ENCODE peak calls at places on chromosomes 1 and 21, in six cellular contexts. L is H1, F is GM12878, D is K562, G is HepG2, P is SK-N-SH. C is an unnamed sample.

GRCh38 chr1:232226197-232226681 is 403.7 kb downstream of the SIPA1L2 start:
- DNase-seq in L (peak), F (no peak), D (no peak), G (no peak), P (no peak), C (no peak)

GRCh38 chr1:205667909-205668643 is 12.2 kb downstream of the SLC45A3 start:
- DNase-seq in L (no peak), F (no peak), D (no peak), G (no peak), P (no peak), C (no peak)

GRCh38 chr1:54968581-54968980 is 11.8 kb upstream of the TMEM61 start:
- DNase-seq in L (no peak), F (no peak), D (no peak), G (no peak), P (no peak), C (no peak)

GRCh38 chr1:193533883-193534282 is 347.5 kb upstream of the B3GALT2 start:
- DNase-seq in L (no peak), F (no peak), D (no peak), G (no peak), P (no peak), C (no peak)

GRCh38 chr1:219387211-219387610 is 213.5 kb downstream of the LYPLAL1 start:
- DNase-seq in L (no peak), F (no peak), D (no peak), G (no peak), P (no peak), C (no peak)

GRCh38 chr1:21344750-21345443 is 54.6 kb upstream of the ECE1 start:
- DNase-seq in L (peak), F (no peak), D (peak), G (no peak), P (peak), C (no peak)

GRCh38 chr21:42524341-42525227 is 10.9 kb downstream of the SLC37A1 start:
- DNase-seq in L (peak), F (peak), D (no peak), G (peak), P (no peak), C (no peak)

GRCh38 chr1:165598676-165599059 is 32.4 kb upstream of the MGST3 start:
- DNase-seq in L (no peak), F (no peak), D (no peak), G (no peak), P (no peak), C (no peak)

GRCh38 chr1:108896160-108897150 is 19.7 kb downstream of the GPSM2 start:
- DNase-seq in L (no peak), F (no peak), D (no peak), G (no peak), P (no peak), C (no peak)

GRCh38 chr1:196317535-196318522 is 290.4 kb downstream of the KCNT2 start:
- DNase-seq in L (no peak), F (no peak), D (peak), G (peak), P (no peak), C (no peak)

GRCh38 chr1:10969267-10969970 is 43.0 kb upstream of the TARDBP start:
- DNase-seq in L (no peak), F (no peak), D (no peak), G (no peak), P (no peak), C (no peak)

GRCh38 chr1:6205849-6206845 is at the start of gene RNF207:
- DNase-seq in L (peak), F (no peak), D (peak), G (peak), P (no peak), C (no peak)

GRCh38 chr1:174976436-174977107 is 23.2 kb upstream of the CACYBP start:
- DNase-seq in L (no peak), F (no peak), D (no peak), G (no peak), P (no peak), C (no peak)

GRCh38 chr1:42844592-42845140 is 1.7 kb upstream of the ZNF691 start:
- DNase-seq in L (no peak), F (no peak), D (no peak), G (no peak), P (no peak), C (no peak)

GRCh38 chr1:65279092-65279448 is 30.3 kb upstream of the DNAJC6 start:
- DNase-seq in L (no peak), F (no peak), D (no peak), G (no peak), P (peak), C (no peak)

GRCh38 chr1:244710474-244711062 is 57.6 kb downstream of the DESI2 start:
- DNase-seq in L (no peak), F (no peak), D (no peak), G (no peak), P (no peak), C (no peak)

DNA sequence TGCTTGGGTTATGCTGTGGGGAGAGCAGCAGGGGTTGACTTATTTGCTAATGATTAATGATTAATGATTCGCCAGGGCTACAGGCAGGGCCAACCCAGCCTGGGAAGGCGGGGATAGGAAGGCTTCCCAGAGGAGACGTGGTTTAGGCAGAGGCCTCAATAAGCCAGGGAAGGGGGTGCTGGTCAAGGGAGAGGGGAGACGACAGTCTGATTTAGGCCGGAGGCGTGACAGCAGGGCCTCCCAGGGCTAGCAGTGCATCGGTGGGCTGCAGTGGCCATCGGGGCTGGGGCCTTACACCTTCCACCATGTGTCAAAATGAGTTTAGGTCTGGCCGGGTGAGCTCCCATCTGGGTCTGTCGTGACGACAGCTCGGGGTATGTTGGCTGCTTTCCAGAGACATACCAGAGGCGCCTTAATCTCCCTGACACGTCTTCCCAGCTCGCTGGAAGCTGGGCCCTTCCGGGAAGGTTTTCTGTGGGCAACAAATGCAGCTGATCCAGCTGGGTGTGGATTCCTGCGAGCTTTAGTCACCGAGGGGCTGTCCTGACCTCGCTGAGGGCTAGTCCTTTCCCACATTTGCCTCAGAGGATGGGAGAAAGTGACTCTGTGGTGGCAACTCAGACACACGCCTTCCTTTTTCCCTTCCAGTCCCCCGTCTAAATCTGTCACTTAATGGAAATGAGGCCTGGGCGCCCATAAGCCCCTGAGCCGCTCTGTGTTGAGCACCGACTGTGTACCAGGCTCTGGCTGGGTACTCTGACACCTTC is 3.7 kb upstream of the SLC1A7 start:
- DNase-seq in L (no peak), F (no peak), D (peak), G (peak), P (peak), C (no peak)
- H3K4me3 ChIP-seq in L (no peak), F (no peak), D (no peak), G (peak), P (no peak), C (no peak)

GRCh38 chr1:204074274-204075115 is 1.6 kb downstream of the SOX13 start:
- DNase-seq in L (peak), F (no peak), D (no peak), G (peak), P (peak), C (no peak)
- TF ChIP-seq GABPA in L (no peak), F (no peak), D (no peak), G (peak), P (no peak), C (no peak)

DNA sequence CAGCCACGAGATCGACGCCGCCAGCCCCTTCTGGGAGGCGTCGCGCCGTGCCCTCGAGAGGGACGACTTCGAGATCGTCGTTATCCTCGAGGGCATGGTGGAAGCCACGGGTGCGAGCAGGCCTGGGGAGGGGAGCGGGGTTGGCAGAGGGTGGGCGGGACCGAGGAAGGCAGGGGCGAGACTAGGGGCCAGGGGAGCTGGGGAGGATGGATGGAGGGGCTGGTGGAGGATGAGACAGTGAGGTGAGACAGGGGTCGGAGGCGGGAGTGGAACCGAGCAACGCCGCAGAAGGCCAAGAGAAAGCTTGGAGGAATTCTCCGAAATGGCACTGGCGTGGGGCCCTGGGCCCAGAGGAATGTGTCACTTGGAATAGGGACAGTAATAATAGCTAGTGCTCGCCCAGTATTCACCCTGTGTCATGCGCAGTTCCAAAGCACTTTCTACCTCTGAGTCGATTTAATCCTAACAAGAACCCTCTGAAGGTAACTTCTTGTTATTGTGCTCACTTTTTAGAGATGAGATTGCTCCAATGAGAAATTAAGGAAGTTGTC is 3.5 kb downstream of the KCNJ9 start:
- DNase-seq in L (no peak), F (no peak), D (no peak), G (no peak), P (no peak), C (no peak)
- H3K4me3 ChIP-seq in L (no peak), F (no peak), D (no peak), G (no peak), P (no peak), C (no peak)

GRCh38 chr1:214621178-214621577 is 18.2 kb downstream of the CENPF start:
- DNase-seq in L (no peak), F (no peak), D (no peak), G (no peak), P (no peak), C (no peak)

GRCh38 chr1:214615111-214615510 is 12.1 kb downstream of the CENPF start:
- DNase-seq in L (no peak), F (no peak), D (no peak), G (no peak), P (no peak), C (no peak)

GRCh38 chr1:214617843-214618242 is 14.8 kb downstream of the CENPF start:
- DNase-seq in L (no peak), F (no peak), D (no peak), G (no peak), P (no peak), C (no peak)

GRCh38 chr1:214617246-214617645 is 14.3 kb downstream of the CENPF start:
- DNase-seq in L (no peak), F (no peak), D (no peak), G (no peak), P (no peak), C (no peak)

DNA sequence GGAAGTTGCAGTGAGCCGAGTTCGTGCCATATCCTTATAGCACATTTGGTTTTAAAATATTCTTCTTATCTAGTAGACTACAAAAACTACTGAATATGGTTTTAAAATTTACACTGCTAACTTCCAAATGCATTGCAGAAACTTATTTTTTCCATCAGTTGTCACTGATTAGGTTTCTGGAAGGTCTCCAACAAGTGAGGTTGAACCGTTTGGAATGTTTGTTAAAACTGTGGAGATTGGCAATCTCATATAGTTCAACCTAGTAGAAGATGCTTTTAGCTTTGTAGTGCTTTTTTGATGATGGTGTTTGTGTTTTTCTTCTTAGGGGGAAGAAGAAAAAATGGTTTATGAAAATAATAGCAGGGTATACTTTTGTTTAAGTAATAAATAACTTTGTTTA is 12.9 kb downstream of the CENPF start:
- DNase-seq in L (no peak), F (no peak), D (no peak), G (no peak), P (no peak), C (no peak)
- TF ChIP-seq GABPA in L (no peak), F (no peak), D (no peak), G (no peak), P (no peak), C (no peak)

C was measured in HL-60.